ENCODE peak calls at places on chromosomes 4 and X, in four cellular contexts. I is IMR-90, T is mesenchymal stem cell, F is H9. W is an unnamed sample.

GRCh38 chr4:10007772-10008171 is 13.5 kb downstream of the SLC2A9 start:
- DNase-seq in I (no peak), T (no peak), F (no peak), W (no peak)

GRCh38 chrX:154040307-154040756 is 20.6 kb upstream of the IRAK1 start:
- DNase-seq in I (peak), T (peak), F (no peak), W (no peak)

GRCh38 chr4:26215725-26216124 is 105.1 kb upstream of the RBPJ start:
- DNase-seq in I (no peak), T (no peak), F (no peak), W (no peak)

GRCh38 chrX:24024819-24025740 is 1.9 kb downstream of the KLHL15 start:
- DNase-seq in I (peak), T (peak), F (peak), W (peak)

GRCh38 chr4:113449407-113449974 is 312.0 kb downstream of the CAMK2D start:
- DNase-seq in I (no peak), T (peak), F (no peak), W (no peak)

GRCh38 chrX:118325453-118325852 is 20.5 kb upstream of the WDR44 start:
- DNase-seq in I (no peak), T (no peak), F (no peak), W (no peak)

GRCh38 chr4:153713840-153714239 is 29.8 kb downstream of the TLR2 start:
- DNase-seq in I (peak), T (no peak), F (no peak), W (no peak)

GRCh38 chrX:8591526-8591925 is 126.9 kb downstream of the VCX3B start:
- DNase-seq in I (no peak), T (no peak), F (no peak), W (no peak)

GRCh38 chr4:92304073-92304472 is 307 bp downstream of the GRID2 start:
- DNase-seq in I (no peak), T (no peak), F (no peak), W (peak)

GRCh38 chr4:92305878-92306520 is 2.2 kb downstream of the GRID2 start:
- DNase-seq in I (no peak), T (peak), F (no peak), W (no peak)

GRCh38 chr4:92304636-92305035 is 870 bp downstream of the GRID2 start:
- DNase-seq in I (no peak), T (peak), F (peak), W (peak)

GRCh38 chr4:92305148-92305877 is 1.5 kb downstream of the GRID2 start:
- DNase-seq in I (peak), T (peak), F (peak), W (peak)

GRCh38 chr4:92303621-92304027 is at the start of gene GRID2:
- DNase-seq in I (peak), T (peak), F (peak), W (peak)
- H2BK120ac ChIP-seq in I (no peak), T (no peak), F (no peak), W (no peak)

DNA sequence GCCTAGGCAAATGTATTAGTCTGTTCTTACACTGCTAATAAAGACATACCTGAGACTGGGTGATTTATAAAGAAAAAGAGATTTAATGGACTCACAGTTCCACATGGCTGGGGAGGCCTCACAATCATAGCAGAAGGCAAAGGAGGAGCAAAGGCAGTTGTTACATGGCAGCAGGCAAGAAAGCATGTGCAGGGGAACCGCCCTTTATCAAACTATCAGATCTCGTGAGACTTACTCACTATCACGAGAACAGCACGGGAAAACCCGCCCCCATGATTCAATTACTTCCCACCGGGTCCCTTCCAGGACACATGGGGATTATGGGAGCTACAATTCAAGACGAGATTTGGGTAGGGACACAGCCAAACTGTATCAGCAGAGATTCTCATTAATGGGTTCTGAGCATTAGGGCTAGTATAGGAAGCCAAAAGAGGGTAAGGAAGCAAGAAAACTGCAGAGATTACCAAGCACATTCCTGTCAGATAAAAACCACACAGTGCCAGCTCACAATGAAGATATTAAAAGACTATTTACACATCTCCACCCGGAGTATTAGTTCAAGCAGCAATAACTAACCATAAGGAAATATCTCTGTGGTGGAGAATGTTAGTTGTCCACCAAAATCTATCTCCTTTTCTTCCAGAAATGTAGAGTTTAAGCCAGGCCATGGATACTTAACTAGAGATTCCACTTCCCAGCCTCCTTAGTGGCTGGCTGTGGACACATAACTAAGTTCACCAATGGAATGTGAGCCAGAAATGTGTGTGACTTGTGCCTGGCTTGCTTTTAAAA is 61.2 kb upstream of the HOPX start:
- DNase-seq in I (peak), T (peak), F (no peak), W (no peak)
- H2AFZ ChIP-seq in I (no peak), T (no peak), F (no peak), W (no peak)

DNA sequence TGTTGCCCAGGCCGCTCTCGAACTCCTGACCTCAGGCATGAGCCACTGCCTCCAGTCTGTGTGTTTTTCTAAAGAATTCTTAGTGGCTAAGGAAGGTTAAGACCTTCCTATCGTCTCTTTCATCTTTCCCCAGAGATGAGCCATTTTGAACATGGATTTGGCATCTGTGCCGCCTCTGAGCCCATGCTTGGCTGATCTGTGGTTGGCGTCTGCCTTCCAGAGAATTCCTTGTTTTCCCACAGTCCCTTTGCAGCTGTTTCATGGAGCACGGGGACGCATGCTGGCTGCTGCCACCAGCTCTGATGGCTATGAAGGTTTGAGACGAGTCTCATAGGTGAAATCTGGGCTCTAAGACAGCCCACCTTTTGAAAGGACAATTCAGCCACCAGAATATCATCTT is 60.4 kb downstream of the SHROOM2 start:
- DNase-seq in I (no peak), T (no peak), F (no peak), W (no peak)
- H2BK120ac ChIP-seq in I (peak), T (peak), F (no peak), W (no peak)

DNA sequence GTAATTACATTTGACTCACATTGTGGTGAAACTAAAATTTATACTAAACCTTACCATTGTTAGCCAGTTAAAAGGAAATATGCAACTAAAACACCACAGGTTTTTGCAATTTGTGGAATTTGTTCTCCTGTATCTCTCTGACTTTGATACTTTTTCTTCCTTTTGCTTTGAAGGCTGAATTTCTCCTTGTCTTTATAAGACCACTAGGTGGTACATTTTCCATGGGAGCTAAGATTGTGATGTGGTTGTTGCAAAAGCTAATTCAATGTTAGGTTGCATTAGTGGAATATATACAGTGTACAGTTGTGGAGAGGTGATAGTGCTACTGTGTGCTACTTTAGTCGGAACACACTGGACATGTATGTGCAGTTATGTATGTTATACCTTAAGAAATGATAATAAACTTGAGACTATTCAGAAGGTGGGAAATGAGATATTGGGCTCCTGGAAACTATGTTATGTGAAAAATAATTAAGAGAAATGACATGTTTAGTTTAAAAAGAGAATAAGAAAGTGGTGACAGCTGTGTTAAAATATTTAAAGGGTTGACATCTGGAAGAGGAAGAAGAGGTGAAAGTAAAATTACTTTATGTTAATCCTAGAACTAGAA is 70.3 kb downstream of the ARL9 start:
- DNase-seq in I (peak), T (peak), F (no peak), W (no peak)
- H2AFZ ChIP-seq in I (no peak), T (no peak), F (no peak), W (no peak)

GRCh38 chrX:103254921-103255455 is at the start of gene TCEAL8:
- DNase-seq in I (peak), T (peak), F (peak), W (peak)
- H2BK120ac ChIP-seq in I (peak), T (peak), F (no peak), W (no peak)

GRCh38 chrX:70046978-70047377 is 2.8 kb downstream of the AWAT2 start:
- DNase-seq in I (peak), T (no peak), F (no peak), W (no peak)
- H2AFZ ChIP-seq in I (no peak), T (no peak), F (no peak), W (no peak)